ENCODE peak calls at places on chromosomes 1 and 21, in six cellular contexts. X, C, H, R, Q and J are unnamed samples.
A peak's percentile ranks its signal among the peaks of the same experiment; 100 is the strongest.

GRCh38 chr1:16294219-16295212 is 57.5 kb upstream of the CPLANE2 start:
- DNase-seq in X (no peak), C (no peak), H (no peak), R (no peak), Q (no peak), J (no peak)

GRCh38 chr1:244361764-244362473 is 89.8 kb downstream of the ADSS2 start:
- DNase-seq in X (peak; percentile 21), C (peak; percentile 86), H (no peak), R (no peak), Q (peak; percentile 84), J (no peak)

GRCh38 chr1:27971674-27972073 is 11.9 kb downstream of the XKR8 start:
- DNase-seq in X (no peak), C (no peak), H (no peak), R (no peak), Q (no peak), J (peak; percentile 48)

GRCh38 chr1:150362721-150363425 is 1.1 kb upstream of the RPRD2 start:
- DNase-seq in X (no peak), C (no peak), H (no peak), R (no peak), Q (no peak), J (peak; percentile 16)

GRCh38 chr1:184387871-184388670 is 1.2 kb downstream of the C1orf21 start:
- DNase-seq in X (no peak), C (peak; percentile 89), H (no peak), R (no peak), Q (no peak), J (peak; percentile 40)

GRCh38 chr1:70353641-70354331 is 736 bp downstream of the ANKRD13C start:
- DNase-seq in X (peak; percentile 14), C (peak; percentile 74), H (peak; percentile 13), R (peak; percentile 11), Q (peak; percentile 18), J (no peak)

GRCh38 chr1:110768595-110768994 is 93.9 kb upstream of the KCNA3 start:
- DNase-seq in X (no peak), C (no peak), H (no peak), R (no peak), Q (no peak), J (no peak)

GRCh38 chr1:47844556-47844950 is 152.6 kb downstream of the TRABD2B start:
- DNase-seq in X (no peak), C (no peak), H (no peak), R (no peak), Q (no peak), J (no peak)

GRCh38 chr1:221921936-221922335 is 180.0 kb upstream of the DUSP10 start:
- DNase-seq in X (no peak), C (peak; percentile 49), H (no peak), R (no peak), Q (no peak), J (no peak)

GRCh38 chr1:233379869-233380438 is 52.4 kb downstream of the MAP3K21 start:
- DNase-seq in X (no peak), C (no peak), H (no peak), R (no peak), Q (no peak), J (no peak)

GRCh38 chr1:33429846-33430750 is 797 bp downstream of the PHC2 start:
- DNase-seq in X (peak; percentile 5), C (no peak), H (no peak), R (no peak), Q (no peak), J (no peak)

GRCh38 chr1:87393437-87394085 is 64.9 kb downstream of the LMO4 start:
- DNase-seq in X (no peak), C (no peak), H (no peak), R (no peak), Q (no peak), J (no peak)

GRCh38 chr1:82108843-82109242 is 308.1 kb downstream of the ADGRL2 start:
- DNase-seq in X (no peak), C (no peak), H (peak; percentile 1), R (no peak), Q (no peak), J (no peak)

GRCh38 chr1:22952694-22953391 is 19.8 kb downstream of the LACTBL1 start:
- DNase-seq in X (no peak), C (no peak), H (no peak), R (no peak), Q (no peak), J (peak; percentile 74)

GRCh38 chr21:29144736-29145353 is 14.4 kb downstream of the MAP3K7CL start:
- DNase-seq in X (no peak), C (peak; percentile 61), H (no peak), R (no peak), Q (no peak), J (no peak)

GRCh38 chr1:160083968-160084770 is 2.8 kb downstream of the KCNJ9 start:
- DNase-seq in X (peak; percentile 77), C (no peak), H (no peak), R (peak; percentile 43), Q (no peak), J (peak; percentile 72)

GRCh38 chr1:184954232-184954995 is 19.9 kb downstream of the NIBAN1 start:
- DNase-seq in X (no peak), C (no peak), H (no peak), R (no peak), Q (no peak), J (peak; percentile 22)

GRCh38 chr1:38297246-38297645 is 250.7 kb upstream of the POU3F1 start:
- DNase-seq in X (no peak), C (no peak), H (no peak), R (no peak), Q (no peak), J (no peak)

GRCh38 chr1:31458287-31458896 is 45.4 kb downstream of the SERINC2 start:
- DNase-seq in X (no peak), C (no peak), H (no peak), R (no peak), Q (no peak), J (no peak)

GRCh38 chr1:201066986-201067385 is 43.5 kb upstream of the KIF21B start:
- DNase-seq in X (no peak), C (no peak), H (no peak), R (no peak), Q (no peak), J (no peak)
- H3K4me3 ChIP-seq in X (no peak overlapping the region), C (no peak overlapping the region), H (no peak overlapping the region), R (no peak overlapping the region), Q (no peak overlapping the region), J (no peak overlapping the region)

GRCh38 chr1:204684551-204685235 is 845 bp downstream of the LRRN2 start:
- DNase-seq in X (peak; percentile 55), C (no peak), H (no peak), R (peak; percentile 58), Q (no peak), J (no peak)
- TF ChIP-seq SMC3 in X (no peak), C (no peak), H (no peak), R (no peak), Q (no peak), J (no peak)

GRCh38 chr1:64959973-64960372 is 6.4 kb downstream of the JAK1 start:
- DNase-seq in X (no peak), C (no peak), H (no peak), R (no peak), Q (no peak), J (no peak)
- H3K4me3 ChIP-seq in X (no peak overlapping the region), C (no peak overlapping the region), H (peak overlapping the region; percentile 41), R (no peak overlapping the region), Q (no peak overlapping the region), J (no peak overlapping the region)

DNA sequence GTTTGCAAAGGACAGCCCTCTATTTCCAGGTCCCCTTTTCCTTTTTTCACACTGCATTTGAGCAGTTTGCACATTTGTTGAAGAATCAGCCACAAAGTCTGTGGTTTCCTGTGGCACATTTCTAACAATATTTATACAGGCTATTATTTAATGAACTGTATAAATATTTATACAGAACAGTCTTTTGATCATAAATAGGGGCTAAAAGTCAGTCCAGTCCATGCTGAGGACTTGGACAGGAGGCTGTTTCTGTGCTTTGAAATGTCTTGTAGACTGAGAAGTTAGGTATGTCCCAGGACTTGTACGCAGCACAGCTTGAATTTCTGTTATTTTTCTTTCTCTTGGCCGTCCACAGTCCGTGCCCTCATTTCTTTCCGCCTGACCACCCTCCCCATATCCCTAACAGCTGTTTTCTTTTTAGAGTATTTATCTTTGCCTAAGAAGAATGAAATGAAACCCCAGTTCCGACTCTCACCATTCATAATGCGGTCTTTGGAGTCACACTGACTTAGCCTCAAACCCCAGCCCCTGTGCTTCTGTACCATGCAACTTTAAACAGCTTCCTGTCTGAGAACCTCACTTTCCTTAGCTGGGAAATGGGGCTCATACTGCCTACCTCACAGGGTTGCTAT is 19.7 kb downstream of the FGGY start:
- DNase-seq in X (no peak), C (peak; percentile 70), H (peak; percentile 39), R (no peak), Q (no peak), J (no peak)
- TF ChIP-seq SMC3 in X (no peak), C (no peak), H (no peak), R (no peak), Q (no peak), J (no peak)

GRCh38 chr1:85584923-85585322 is 4.4 kb downstream of the CCN1 start:
- DNase-seq in X (no peak), C (peak; percentile 84), H (no peak), R (no peak), Q (no peak), J (no peak)
- H3K4me3 ChIP-seq in X (no peak overlapping the region), C (no peak overlapping the region), H (no peak overlapping the region), R (no peak overlapping the region), Q (no peak overlapping the region), J (no peak overlapping the region)

GRCh38 chr1:107277022-107277421 is 136.2 kb downstream of the NTNG1 start:
- DNase-seq in X (no peak), C (peak; percentile 36), H (no peak), R (no peak), Q (peak; percentile 46), J (peak; percentile 23)
- TF ChIP-seq SMC3 in X (peak; percentile 41), C (no peak), H (peak; percentile 75), R (no peak), Q (peak; percentile 83), J (peak; percentile 39)